ENCODE peak calls at places on chromosomes 6 and 20, in ten cellular contexts. One of them, this sample, is unnamed.

GRCh38 chr6:150372051-150372450 is 3.2 kb downstream of the IYD start:
- DNase-seq in CD8-positive, alpha-beta memory T cell: no peak
- DNase-seq in GM12878: no peak
- DNase-seq in SK-N-SH: no peak
- DNase-seq in psoas muscle: no peak
- DNase-seq in body of pancreas: no peak
- DNase-seq in NCI-H774: no peak
- DNase-seq in RWPE1: no peak
- DNase-seq in GM23338: no peak
- DNase-seq in caudate nucleus: no peak
- DNase-seq in this sample: no peak

GRCh38 chr6:72675396-72675795 is 53.5 kb downstream of the KCNQ5 start:
- DNase-seq in CD8-positive, alpha-beta memory T cell: no peak
- DNase-seq in GM12878: no peak
- DNase-seq in SK-N-SH: no peak
- DNase-seq in psoas muscle: no peak
- DNase-seq in body of pancreas: no peak
- DNase-seq in NCI-H774: no peak
- DNase-seq in RWPE1: no peak
- DNase-seq in GM23338: no peak
- DNase-seq in caudate nucleus: no peak
- DNase-seq in this sample: no peak

GRCh38 chr6:138593100-138593877 is 94.0 kb upstream of the NHSL1 start:
- DNase-seq in CD8-positive, alpha-beta memory T cell: no peak
- DNase-seq in GM12878: peak
- DNase-seq in SK-N-SH: no peak
- DNase-seq in psoas muscle: no peak
- DNase-seq in body of pancreas: peak
- DNase-seq in NCI-H774: no peak
- DNase-seq in RWPE1: peak
- DNase-seq in GM23338: peak
- DNase-seq in caudate nucleus: no peak
- DNase-seq in this sample: no peak

GRCh38 chr6:93789532-93789931 is 370.2 kb upstream of the EPHA7 start:
- DNase-seq in CD8-positive, alpha-beta memory T cell: no peak
- DNase-seq in GM12878: no peak
- DNase-seq in SK-N-SH: no peak
- DNase-seq in psoas muscle: no peak
- DNase-seq in body of pancreas: no peak
- DNase-seq in NCI-H774: no peak
- DNase-seq in RWPE1: no peak
- DNase-seq in GM23338: no peak
- DNase-seq in caudate nucleus: no peak
- DNase-seq in this sample: no peak

GRCh38 chr6:56953597-56954388 is 1.1 kb upstream of the BEND6 start:
- DNase-seq in CD8-positive, alpha-beta memory T cell: peak
- DNase-seq in GM12878: peak
- DNase-seq in SK-N-SH: peak
- DNase-seq in psoas muscle: no peak
- DNase-seq in body of pancreas: no peak
- DNase-seq in NCI-H774: no peak
- DNase-seq in RWPE1: peak
- DNase-seq in GM23338: peak
- DNase-seq in caudate nucleus: no peak
- DNase-seq in this sample: no peak

GRCh38 chr20:58447733-58448391 is 58.8 kb downstream of the VAPB start:
- DNase-seq in CD8-positive, alpha-beta memory T cell: peak
- DNase-seq in GM12878: no peak
- DNase-seq in SK-N-SH: no peak
- DNase-seq in psoas muscle: no peak
- DNase-seq in body of pancreas: peak
- DNase-seq in NCI-H774: no peak
- DNase-seq in RWPE1: peak
- DNase-seq in GM23338: peak
- DNase-seq in caudate nucleus: no peak
- DNase-seq in this sample: no peak

GRCh38 chr20:17798601-17799000 is 98.8 kb downstream of the BANF2 start:
- DNase-seq in CD8-positive, alpha-beta memory T cell: no peak
- DNase-seq in GM12878: no peak
- DNase-seq in SK-N-SH: no peak
- DNase-seq in psoas muscle: no peak
- DNase-seq in body of pancreas: no peak
- DNase-seq in NCI-H774: no peak
- DNase-seq in RWPE1: no peak
- DNase-seq in GM23338: no peak
- DNase-seq in caudate nucleus: no peak
- DNase-seq in this sample: no peak

GRCh38 chr20:37296371-37296770 is 6.9 kb downstream of the MANBAL start:
- DNase-seq in CD8-positive, alpha-beta memory T cell: no peak
- DNase-seq in GM12878: no peak
- DNase-seq in SK-N-SH: no peak
- DNase-seq in psoas muscle: no peak
- DNase-seq in body of pancreas: no peak
- DNase-seq in NCI-H774: no peak
- DNase-seq in RWPE1: no peak
- DNase-seq in GM23338: no peak
- DNase-seq in caudate nucleus: no peak
- DNase-seq in this sample: no peak

GRCh38 chr6:73086726-73087125 is 138.6 kb downstream of the KHDC1L start:
- DNase-seq in CD8-positive, alpha-beta memory T cell: no peak
- DNase-seq in GM12878: no peak
- DNase-seq in SK-N-SH: no peak
- DNase-seq in psoas muscle: no peak
- DNase-seq in body of pancreas: no peak
- DNase-seq in NCI-H774: no peak
- DNase-seq in RWPE1: no peak
- DNase-seq in GM23338: no peak
- DNase-seq in caudate nucleus: no peak
- DNase-seq in this sample: no peak

GRCh38 chr6:2921520-2922115 is 18.5 kb upstream of the SERPINB9 start:
- DNase-seq in CD8-positive, alpha-beta memory T cell: no peak
- DNase-seq in GM12878: no peak
- DNase-seq in SK-N-SH: no peak
- DNase-seq in psoas muscle: no peak
- DNase-seq in body of pancreas: no peak
- DNase-seq in NCI-H774: no peak
- DNase-seq in RWPE1: no peak
- DNase-seq in GM23338: no peak
- DNase-seq in caudate nucleus: no peak
- DNase-seq in this sample: no peak

GRCh38 chr6:126773122-126773805 is 345.2 kb upstream of the RSPO3 start:
- DNase-seq in CD8-positive, alpha-beta memory T cell: no peak
- DNase-seq in GM12878: no peak
- DNase-seq in SK-N-SH: no peak
- DNase-seq in psoas muscle: no peak
- DNase-seq in body of pancreas: no peak
- DNase-seq in NCI-H774: no peak
- DNase-seq in RWPE1: no peak
- DNase-seq in GM23338: peak
- DNase-seq in caudate nucleus: no peak
- DNase-seq in this sample: peak

This sample was measured in ecto neural progenitor cell.